ENCODE peak calls at places on chromosome 4, in five cellular contexts. F, G, D, U and T are unnamed samples.

GRCh38 chr4:8332891-8333331 is 63.4 kb downstream of the HTRA3 start:
- DNase-seq in F (no peak), G (no peak), D (no peak), U (no peak), T (peak; percentile 12)

GRCh38 chr4:30744957-30745640 is 24.9 kb downstream of the PCDH7 start:
- DNase-seq in F (peak; percentile 56), G (peak; percentile 9), D (no peak), U (no peak), T (no peak)

GRCh38 chr4:40231464-40231863 is 34.6 kb downstream of the RHOH start:
- DNase-seq in F (no peak), G (no peak), D (no peak), U (no peak), T (no peak)

GRCh38 chr4:182367153-182367552 is 124.0 kb downstream of the TENM3 start:
- DNase-seq in F (no peak), G (no peak), D (no peak), U (no peak), T (no peak)

GRCh38 chr4:78846258-78846657 is 70.1 kb downstream of the BMP2K start:
- DNase-seq in F (peak; percentile 6), G (no peak), D (no peak), U (no peak), T (no peak)

GRCh38 chr4:137422666-137423065 is 109.6 kb downstream of the PCDH18 start:
- DNase-seq in F (no peak), G (no peak), D (no peak), U (no peak), T (no peak)

GRCh38 chr4:54513231-54513630 is 144.5 kb upstream of the KIT start:
- DNase-seq in F (peak; percentile 82), G (no peak), D (no peak), U (no peak), T (no peak)

GRCh38 chr4:13599159-13599558 is 28.4 kb downstream of the BOD1L1 start:
- DNase-seq in F (no peak), G (peak; percentile 20), D (peak; percentile 25), U (no peak), T (no peak)

GRCh38 chr4:148780426-148781005 is 338.3 kb upstream of the NR3C2 start:
- DNase-seq in F (no peak), G (no peak), D (no peak), U (no peak), T (no peak)

GRCh38 chr4:182231080-182231479 is 12.1 kb upstream of the TENM3 start:
- DNase-seq in F (peak; percentile 51), G (no peak), D (no peak), U (no peak), T (no peak)

GRCh38 chr4:174278467-174278866 is 5.0 kb downstream of the FBXO8 start:
- DNase-seq in F (no peak), G (no peak), D (no peak), U (no peak), T (no peak)

GRCh38 chr4:112589207-112589606 is 47.5 kb downstream of the ZGRF1 start:
- DNase-seq in F (peak; percentile 2), G (no peak), D (no peak), U (no peak), T (no peak)

GRCh38 chr4:141246243-141246642 is 25.5 kb downstream of the ZNF330 start:
- DNase-seq in F (peak; percentile 89), G (no peak), D (no peak), U (no peak), T (no peak)

GRCh38 chr4:119725688-119726330 is 97.2 kb upstream of the PDE5A start:
- DNase-seq in F (peak; percentile 56), G (no peak), D (no peak), U (no peak), T (no peak)

GRCh38 chr4:41124916-41125548 is 89.3 kb downstream of the APBB2 start:
- DNase-seq in F (no peak), G (no peak), D (no peak), U (no peak), T (no peak)

GRCh38 chr4:97153042-97153441 is 990.2 kb downstream of the STPG2 start:
- DNase-seq in F (no peak), G (peak; percentile 14), D (peak; percentile 2), U (no peak), T (no peak)

GRCh38 chr4:63786181-63786580 is 623.1 kb downstream of the TECRL start:
- DNase-seq in F (no peak), G (no peak), D (no peak), U (no peak), T (no peak)

GRCh38 chr4:44522761-44523445 is 74.3 kb upstream of the KCTD8 start:
- DNase-seq in F (no peak), G (no peak), D (no peak), U (no peak), T (no peak)

GRCh38 chr4:187668683-187669082 is 326.9 kb upstream of the ZFP42 start:
- DNase-seq in F (no peak), G (no peak), D (no peak), U (no peak), T (no peak)

GRCh38 chr4:76562161-76562560 is 127.1 kb downstream of the SHROOM3 start:
- DNase-seq in F (peak; percentile 76), G (no peak), D (no peak), U (no peak), T (no peak)

GRCh38 chr4:89108068-89108467 is 3.3 kb upstream of the TIGD2 start:
- DNase-seq in F (no peak), G (no peak), D (no peak), U (no peak), T (no peak)

GRCh38 chr4:89110541-89110985 is 770 bp upstream of the TIGD2 start:
- DNase-seq in F (no peak), G (no peak), D (no peak), U (no peak), T (no peak)

GRCh38 chr4:89111833-89112563 is 665 bp downstream of the TIGD2 start:
- DNase-seq in F (peak; percentile 85), G (peak; percentile 28), D (no peak), U (no peak), T (no peak)

GRCh38 chr4:89110986-89111832 is at the start of gene TIGD2:
- DNase-seq in F (peak; percentile 76), G (peak; percentile 96), D (peak; percentile 90), U (peak; percentile 65), T (peak; percentile 88)

DNA sequence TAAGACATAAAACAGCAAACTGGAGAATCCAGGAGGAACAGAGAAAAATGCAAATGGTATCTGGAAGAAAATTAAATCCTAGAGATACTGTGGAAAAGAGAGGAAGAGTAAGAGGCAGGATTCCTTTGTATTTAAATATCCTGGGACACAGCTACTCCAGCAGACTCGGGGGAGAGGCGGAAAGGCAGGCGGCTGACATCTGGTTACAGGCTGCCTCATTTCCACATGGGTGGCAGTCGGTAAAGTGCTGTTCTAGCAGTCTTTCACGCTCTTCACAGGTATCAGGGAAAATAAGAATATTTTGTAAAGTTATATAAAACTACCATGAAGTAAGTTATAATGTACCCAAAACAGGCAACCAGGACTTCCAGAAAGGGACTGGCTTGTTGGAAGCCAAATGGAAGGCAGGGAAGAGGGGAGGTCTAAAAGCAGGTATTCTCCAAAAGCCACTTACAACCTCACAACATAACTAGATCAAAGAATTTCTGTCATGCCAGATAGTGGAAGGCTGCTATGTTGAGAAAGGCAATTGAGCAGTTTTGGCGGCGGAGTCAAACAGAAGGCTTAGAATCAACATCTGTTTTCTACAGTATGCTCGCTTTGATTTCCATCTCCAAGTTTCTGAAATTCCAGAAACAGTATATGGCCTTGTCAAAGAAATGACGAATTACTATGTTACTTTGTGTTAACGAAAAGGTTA is 1.3 kb upstream of the TIGD2 start:
- DNase-seq in F (peak; percentile 14), G (peak; percentile 12), D (no peak), U (no peak), T (no peak)
- TF ChIP-seq CTCF in F (no peak), G (no peak), D (no peak), U (no peak), T (no peak)

DNA sequence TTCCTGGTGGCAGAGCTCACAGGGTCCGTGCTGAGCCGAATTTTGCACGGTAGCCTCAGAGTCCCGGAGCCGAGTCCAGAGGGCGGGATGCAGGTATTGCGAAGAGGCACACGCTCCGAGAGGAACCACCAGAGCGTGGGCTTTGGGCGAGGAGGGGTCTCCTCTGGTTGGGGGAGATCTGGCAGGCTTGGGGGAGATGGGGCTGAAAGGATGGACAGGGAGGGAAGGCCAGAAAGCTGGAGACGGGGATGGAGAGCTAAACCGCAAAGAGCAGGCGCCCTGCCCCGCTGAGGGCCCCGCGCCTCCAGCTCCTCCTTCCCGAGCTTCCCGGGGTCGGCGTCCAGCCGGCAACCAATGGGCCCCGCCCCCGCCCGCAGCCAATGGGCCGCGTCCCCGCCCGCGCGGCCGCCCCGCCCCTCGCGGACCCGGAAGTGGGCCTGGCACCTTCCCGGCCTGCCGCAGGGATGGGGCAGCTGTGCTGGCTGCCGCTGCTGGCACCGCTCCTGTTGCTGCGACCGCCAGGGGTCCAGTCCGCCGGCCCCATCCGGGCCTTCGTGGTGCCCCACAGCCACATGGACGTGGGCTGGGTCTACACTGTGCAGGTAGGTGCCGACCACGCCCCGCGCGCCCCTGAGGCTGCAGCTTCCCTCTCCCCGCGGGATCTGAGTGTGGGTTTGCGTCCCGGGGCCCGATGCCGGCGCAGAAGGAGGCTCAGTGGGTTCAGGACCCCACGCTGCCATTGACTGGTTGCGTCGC is at the start of gene MAN2B2:
- DNase-seq in F (peak; percentile 58), G (peak; percentile 94), D (peak; percentile 95), U (peak; percentile 79), T (peak; percentile 91)
- TF ChIP-seq CTCF in F (no peak), G (peak; percentile 32), D (no peak), U (no peak), T (no peak)

DNA sequence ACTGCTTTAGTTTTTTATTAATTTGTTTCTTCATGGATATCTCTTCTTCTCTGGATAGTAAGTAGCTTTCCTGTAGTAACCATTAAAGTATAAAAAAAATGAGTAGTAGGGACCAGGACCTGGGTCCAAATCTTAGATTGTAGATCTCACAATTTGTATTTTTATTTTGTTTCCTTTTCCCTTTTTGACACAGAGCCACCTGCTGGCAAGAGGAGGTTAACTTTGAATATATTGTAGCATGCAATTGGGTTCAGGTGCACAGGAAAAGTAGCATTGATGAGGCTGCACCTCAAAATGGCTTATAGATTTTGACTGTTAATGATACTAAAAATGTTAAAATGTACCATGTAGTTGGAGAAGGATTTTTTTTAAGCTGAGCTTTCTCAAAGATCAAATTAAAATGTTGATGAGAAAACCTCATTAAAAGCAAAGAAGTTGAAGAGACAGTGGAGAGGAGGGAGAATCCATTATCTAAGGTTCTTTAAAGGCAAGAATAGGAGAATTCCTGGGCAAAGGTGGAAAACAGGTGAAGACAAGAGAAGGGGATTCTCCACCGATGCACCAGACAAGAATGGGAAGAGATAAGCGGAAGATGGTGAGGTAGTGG is 48.3 kb upstream of the HPGDS start:
- DNase-seq in F (peak; percentile 34), G (peak; percentile 11), D (no peak), U (peak; percentile 67), T (no peak)
- TF ChIP-seq CTCF in F (peak; percentile 63), G (peak; percentile 59), D (peak; percentile 42), U (peak; percentile 21), T (peak; percentile 24)

GRCh38 chr4:127788517-127788916 is 6.4 kb downstream of the HSPA4L start:
- DNase-seq in F (peak; percentile 1), G (peak; percentile 14), D (no peak), U (no peak), T (no peak)
- TF ChIP-seq CTCF in F (no peak), G (peak; percentile 34), D (peak; percentile 16), U (no peak), T (no peak)